ENCODE peak calls at places on chromosomes 6 and 20, in five cellular contexts. O is RCC 7860; S is activated gamma-delta T cell treated with anti-CD3 and anti-CD28 coated beads, Interleukin-2, amount 50 U/mL, for 16 hours; J is activated naive CD4-positive, alpha-beta T cell treated with anti-CD3 and anti-CD28 coated beads, Interleukin-2, amount 10 ng/mL, durations not matched to agents 7 days and 5 days; A is hypothalamus. E is an unnamed sample.

GRCh38 chr20:3374296-3374695 is 33.2 kb downstream of the DNAAF9 start:
- DNase-seq in J (no peak), S (no peak), A (no peak), O (no peak), E (no peak)

GRCh38 chr20:50111120-50111828 is 1.7 kb downstream of the UBE2V1 start:
- DNase-seq in O (peak), J (no peak), A (no peak), S (no peak), E (no peak)

GRCh38 chr6:62175195-62175594 is 110.8 kb downstream of the KHDRBS2 start:
- DNase-seq in S (no peak), A (no peak), O (no peak), J (no peak), E (no peak)

GRCh38 chr20:38726849-38727601 is 2.7 kb downstream of the SLC32A1 start:
- DNase-seq in A (no peak), O (no peak), S (peak), J (peak), E (no peak)

GRCh38 chr6:21438237-21438985 is 155.1 kb upstream of the SOX4 start:
- DNase-seq in J (peak), O (no peak), S (peak), A (no peak), E (no peak)

GRCh38 chr6:158786645-158787304 is 32.4 kb downstream of the EZR start:
- DNase-seq in O (no peak), A (no peak), J (no peak), S (no peak), E (no peak)

GRCh38 chr6:146578054-146578453 is 20.7 kb upstream of the ADGB start:
- DNase-seq in O (no peak), S (no peak), J (no peak), A (no peak), E (no peak)

GRCh38 chr6:105015482-105015881 is 58.6 kb downstream of the LIN28B start:
- DNase-seq in S (no peak), O (no peak), A (no peak), J (no peak), E (no peak)

GRCh38 chr6:52310932-52311331 is 26.4 kb upstream of the MCM3 start:
- DNase-seq in A (no peak), S (no peak), J (no peak), O (no peak), E (peak)

GRCh38 chr20:62350098-62350628 is 16.9 kb downstream of the LAMA5 start:
- DNase-seq in A (no peak), O (peak), S (no peak), J (no peak), E (no peak)